ENCODE peak calls at places on chromosomes 13 and 19, in seven cellular contexts. X, I, F, M, Z, H and P are unnamed samples.

GRCh38 chr13:44763604-44764311 is 187.6 kb upstream of the TSC22D1 start:
- DNase-seq in X (no peak), I (peak; percentile 16), F (peak; percentile 53), M (no peak), Z (no peak), H (no peak), P (no peak)

GRCh38 chr13:42495256-42495655 is 78.7 kb upstream of the TNFSF11 start:
- DNase-seq in X (no peak), I (no peak), F (no peak), M (no peak), Z (no peak), H (no peak), P (no peak)

GRCh38 chr19:29833614-29834261 is 21.9 kb downstream of the CCNE1 start:
- DNase-seq in X (peak; percentile 34), I (no peak), F (no peak), M (no peak), Z (no peak), H (no peak), P (no peak)

GRCh38 chr13:30792257-30793000 is 57.1 kb downstream of the ALOX5AP start:
- DNase-seq in X (peak; percentile 94), I (peak; percentile 56), F (peak; percentile 75), M (peak; percentile 94), Z (no peak), H (no peak), P (no peak)

GRCh38 chr13:29428992-29429315 is 166.5 kb downstream of the SLC7A1 start:
- DNase-seq in X (no peak), I (no peak), F (no peak), M (no peak), Z (no peak), H (no peak), P (no peak)

GRCh38 chr19:13100031-13100588 is 2.5 kb downstream of the LYL1 start:
- DNase-seq in X (no peak), I (no peak), F (peak; percentile 69), M (no peak), Z (peak; percentile 86), H (peak; percentile 51), P (no peak)

GRCh38 chr13:45331981-45332830 is 8.8 kb downstream of the TPT1 start:
- DNase-seq in X (no peak), I (no peak), F (no peak), M (peak; percentile 88), Z (no peak), H (no peak), P (no peak)

GRCh38 chr13:21957833-21958232 is 287.0 kb downstream of the FGF9 start:
- DNase-seq in X (no peak), I (no peak), F (no peak), M (peak; percentile 75), Z (no peak), H (no peak), P (no peak)

GRCh38 chr13:111210945-111211469 is 95.9 kb downstream of the ARHGEF7 start:
- DNase-seq in X (no peak), I (no peak), F (no peak), M (no peak), Z (no peak), H (no peak), P (no peak)

GRCh38 chr13:49733181-49733951 is 42.1 kb upstream of the EBPL start:
- DNase-seq in X (no peak), I (no peak), F (no peak), M (peak; percentile 27), Z (no peak), H (no peak), P (no peak)

GRCh38 chr13:110228936-110229904 is 77.7 kb downstream of the COL4A1 start:
- DNase-seq in X (peak; percentile 61), I (no peak), F (no peak), M (no peak), Z (no peak), H (no peak), P (no peak)

GRCh38 chr13:80340643-80341097 is 256 bp downstream of the SPRY2 start:
- DNase-seq in X (no peak), I (peak; percentile 53), F (peak; percentile 51), M (peak; percentile 70), Z (no peak), H (no peak), P (no peak)

GRCh38 chr13:31530883-31531282 is 208.4 kb upstream of the RXFP2 start:
- DNase-seq in X (no peak), I (no peak), F (no peak), M (no peak), Z (no peak), H (no peak), P (no peak)

GRCh38 chr13:71864094-71864980 is 2.7 kb downstream of the DACH1 start:
- DNase-seq in X (peak; percentile 73), I (peak; percentile 63), F (peak; percentile 89), M (no peak), Z (no peak), H (no peak), P (no peak)

GRCh38 chr19:17932485-17933338 is at the start of gene CCDC124:
- DNase-seq in X (peak; percentile 97), I (peak; percentile 90), F (peak; percentile 96), M (peak; percentile 89), Z (peak; percentile 96), H (peak; percentile 95), P (peak; percentile 84)

GRCh38 chr13:109734002-109734785 is 52.2 kb downstream of the IRS2 start:
- DNase-seq in X (no peak), I (no peak), F (no peak), M (no peak), Z (no peak), H (peak; percentile 17), P (no peak)

GRCh38 chr13:51614350-51614786 is 30.1 kb downstream of the WDFY2 start:
- DNase-seq in X (no peak), I (peak; percentile 45), F (peak; percentile 63), M (no peak), Z (peak; percentile 84), H (peak; percentile 55), P (peak; percentile 3)

GRCh38 chr13:31067416-31068118 is 94.1 kb downstream of the HSPH1 start:
- DNase-seq in X (no peak), I (no peak), F (no peak), M (peak; percentile 78), Z (no peak), H (no peak), P (no peak)

GRCh38 chr19:38204096-38204495 is 19.9 kb downstream of the DPF1 start:
- DNase-seq in X (no peak), I (no peak), F (no peak), M (no peak), Z (no peak), H (no peak), P (no peak)

GRCh38 chr19:18775586-18776287 is 15.4 kb downstream of the COMP start:
- DNase-seq in X (no peak), I (no peak), F (no peak), M (peak; percentile 71), Z (no peak), H (no peak), P (no peak)

GRCh38 chr19:45881082-45881908 is 4.6 kb downstream of the IRF2BP1 start:
- DNase-seq in X (no peak), I (no peak), F (no peak), M (no peak), Z (no peak), H (no peak), P (no peak)
- H3K4me1 ChIP-seq in X (no peaks in the 10 kb centered on the region), I (peaks cover 50% of the 10 kb centered on the region), F (peaks cover 59% of the 10 kb centered on the region), M (peaks cover 11% of the 10 kb centered on the region), Z (peaks cover 45% of the 10 kb centered on the region), H (peaks cover 47% of the 10 kb centered on the region), P (peaks cover 37% of the 10 kb centered on the region)

DNA sequence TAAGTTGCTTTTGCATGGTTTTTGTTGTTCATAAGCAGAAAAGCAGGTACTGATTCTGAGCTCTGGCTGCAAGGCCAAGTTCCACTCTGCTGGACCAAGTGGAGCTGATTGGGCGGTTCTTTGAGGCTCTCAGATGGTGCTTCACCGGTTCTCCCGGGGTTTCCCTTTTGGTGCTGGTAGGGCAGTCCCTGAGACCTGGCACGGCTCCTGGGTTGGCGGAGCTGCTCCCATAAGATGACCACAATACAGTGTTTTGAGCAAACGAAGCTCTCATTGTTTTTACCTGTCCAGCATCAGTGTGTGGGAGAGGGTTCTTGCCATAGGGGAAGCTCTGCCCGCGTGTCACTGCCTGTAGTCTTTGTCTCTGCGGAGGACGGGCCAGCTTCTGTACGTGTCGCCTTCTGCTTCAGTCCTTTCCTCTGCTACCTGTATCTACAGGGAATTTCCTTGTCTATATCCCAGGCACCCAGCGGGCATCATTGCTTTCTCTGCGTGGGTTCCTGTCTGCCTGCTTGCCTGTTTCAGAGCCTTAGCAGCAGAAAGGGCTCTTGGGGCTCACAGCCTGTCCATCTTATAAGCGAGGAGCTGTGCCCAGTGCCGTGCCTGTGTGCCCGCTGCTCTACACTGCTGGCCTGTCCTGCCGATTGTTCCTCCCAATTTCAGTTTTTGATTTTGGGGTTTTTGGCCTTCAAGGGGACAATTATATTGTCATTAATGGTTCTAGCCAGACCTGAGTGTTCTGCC is 2.3 kb downstream of the U2AF2 start:
- DNase-seq in X (no peak), I (no peak), F (no peak), M (no peak), Z (no peak), H (no peak), P (no peak)
- H3K4me3 ChIP-seq in X (no peak overlapping the region), I (peak overlapping the region; percentile 85), F (peak overlapping the region; percentile 99), M (peak overlapping the region; percentile 79), Z (peak overlapping the region; percentile 93), H (peak overlapping the region; percentile 69), P (peak overlapping the region; percentile 64)

GRCh38 chr19:40217027-40217810 is 965 bp downstream of the TTC9B start:
- DNase-seq in X (no peak), I (no peak), F (peak; percentile 79), M (no peak), Z (peak; percentile 16), H (no peak), P (no peak)

GRCh38 chr19:40220674-40221073 is 2.5 kb upstream of the TTC9B start:
- DNase-seq in X (no peak), I (no peak), F (no peak), M (no peak), Z (no peak), H (no peak), P (no peak)

GRCh38 chr19:40221858-40222619 is 3.9 kb upstream of the TTC9B start:
- DNase-seq in X (peak; percentile 89), I (peak; percentile 92), F (peak; percentile 90), M (peak; percentile 90), Z (peak; percentile 85), H (peak; percentile 82), P (peak; percentile 59)

GRCh38 chr19:40217921-40218890 is at the start of gene TTC9B:
- DNase-seq in X (no peak), I (no peak), F (no peak), M (no peak), Z (peak; percentile 27), H (peak; percentile 50), P (peak; percentile 7)

DNA sequence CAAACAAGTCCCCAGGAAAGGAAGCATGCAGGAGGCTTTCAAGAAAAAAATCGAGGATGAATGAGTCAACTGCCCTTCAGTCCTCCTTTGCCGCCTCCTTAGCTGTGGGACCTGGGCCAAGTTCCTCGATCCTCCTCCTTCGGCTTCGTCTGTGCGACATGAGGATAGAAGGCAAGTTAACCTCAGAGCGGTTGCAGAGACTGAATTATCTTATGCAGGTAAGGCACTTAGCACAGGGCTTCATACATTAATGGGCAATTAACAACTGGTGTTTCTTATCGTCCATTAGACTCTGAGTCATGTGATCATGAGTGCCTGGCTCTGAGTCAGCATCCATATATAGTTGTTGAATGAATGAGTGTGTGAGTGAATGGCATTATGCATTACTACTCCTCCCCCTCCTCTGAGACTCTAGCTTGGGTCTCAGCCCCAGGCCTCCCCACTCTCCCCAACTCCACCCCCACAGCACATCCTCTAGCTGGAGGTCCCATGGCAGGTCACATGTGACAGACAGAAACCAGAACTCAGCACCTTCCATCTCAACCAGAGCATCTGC is 1.6 kb upstream of the TTC9B start:
- DNase-seq in X (no peak), I (no peak), F (peak; percentile 67), M (peak; percentile 76), Z (no peak), H (no peak), P (no peak)
- H3K27ac ChIP-seq in X (no peak overlapping the region), I (no peak overlapping the region), F (peak overlapping the region; percentile 3), M (no peak overlapping the region), Z (no peak overlapping the region), H (no peak overlapping the region), P (no peak overlapping the region)

GRCh38 chr19:41416194-41416674 is 10.9 kb downstream of the B3GNT8 start:
- DNase-seq in X (no peak), I (no peak), F (peak; percentile 92), M (no peak), Z (no peak), H (no peak), P (no peak)
- H3K4me1 ChIP-seq in X (no peaks in the 10 kb centered on the region), I (peaks cover 28% of the 10 kb centered on the region), F (peaks cover 27% of the 10 kb centered on the region), M (no peaks in the 10 kb centered on the region), Z (no peaks in the 10 kb centered on the region), H (no peaks in the 10 kb centered on the region), P (no peaks in the 10 kb centered on the region)